ENCODE peak calls at places on chromosomes 7 and 10, in five cellular contexts. C, G, L, W and J are unnamed samples.

GRCh38 chr7:21617513-21617912 is 74.7 kb downstream of the DNAH11 start:
- ATAC-seq in C (peak; percentile 54), G (no peak), L (peak; percentile 18), W (no peak), J (peak; percentile 19)

GRCh38 chr10:96658844-96659243 is 61.5 kb downstream of the PIK3AP1 start:
- ATAC-seq in C (peak; percentile 56), G (no peak), L (no peak), W (no peak), J (no peak)

GRCh38 chr10:28302668-28303488 is at the start of gene MPP7:
- ATAC-seq in C (peak; percentile 96), G (peak; percentile 100), L (peak; percentile 99), W (peak; percentile 100), J (peak; percentile 99)

GRCh38 chr7:27349621-27350020 is 107.0 kb downstream of the EVX1 start:
- ATAC-seq in C (no peak), G (no peak), L (no peak), W (no peak), J (no peak)

GRCh38 chr7:74038194-74038961 is 10.4 kb downstream of the ELN start:
- ATAC-seq in C (no peak), G (no peak), L (peak; percentile 26), W (no peak), J (peak; percentile 71)

GRCh38 chr7:91843831-91844230 is 36.7 kb downstream of the MTERF1 start:
- ATAC-seq in C (no peak), G (no peak), L (no peak), W (peak; percentile 85), J (no peak)

GRCh38 chr7:101081432-101081831 is 3.8 kb upstream of the TRIM56 start:
- ATAC-seq in C (no peak), G (no peak), L (no peak), W (no peak), J (no peak)

GRCh38 chr10:95462740-95463667 is 98.2 kb downstream of the SORBS1 start:
- ATAC-seq in C (no peak), G (no peak), L (peak; percentile 29), W (no peak), J (peak; percentile 8)

GRCh38 chr7:81161459-81162075 is 242.7 kb upstream of the SEMA3C start:
- ATAC-seq in C (peak; percentile 22), G (peak; percentile 88), L (peak; percentile 84), W (no peak), J (peak; percentile 79)

GRCh38 chr7:47149208-47149864 is 432.6 kb downstream of the TNS3 start:
- ATAC-seq in C (no peak), G (no peak), L (no peak), W (no peak), J (no peak)

GRCh38 chr7:7177044-7177517 is 5.3 kb upstream of the C1GALT1 start:
- ATAC-seq in C (peak; percentile 92), G (no peak), L (no peak), W (no peak), J (no peak)

GRCh38 chr7:105648561-105649401 is 67.5 kb upstream of the EFCAB10 start:
- ATAC-seq in C (peak; percentile 9), G (peak; percentile 24), L (no peak), W (no peak), J (no peak)

GRCh38 chr10:17348111-17349008 is 106.0 kb downstream of the ST8SIA6 start:
- ATAC-seq in C (no peak), G (peak; percentile 93), L (peak; percentile 87), W (no peak), J (peak; percentile 87)

GRCh38 chr10:93542358-93542791 is 24.1 kb upstream of the FFAR4 start:
- ATAC-seq in C (peak; percentile 66), G (no peak), L (peak; percentile 90), W (no peak), J (peak; percentile 63)

GRCh38 chr7:106071356-106071998 is 40.6 kb downstream of the SYPL1 start:
- ATAC-seq in C (peak; percentile 71), G (peak; percentile 54), L (peak; percentile 62), W (peak; percentile 89), J (peak; percentile 44)

GRCh38 chr7:137399827-137400823 is 56.6 kb upstream of the PTN start:
- ATAC-seq in C (no peak), G (no peak), L (peak; percentile 59), W (no peak), J (no peak)

GRCh38 chr7:99080679-99081078 is 63.2 kb downstream of the SMURF1 start:
- ATAC-seq in C (no peak), G (no peak), L (no peak), W (no peak), J (no peak)

GRCh38 chr10:28913436-28913835 is 236.1 kb downstream of the BAMBI start:
- ATAC-seq in C (no peak), G (no peak), L (no peak), W (no peak), J (no peak)

GRCh38 chr7:151126500-151127137 is 40.3 kb downstream of the AGAP3 start:
- ATAC-seq in C (no peak), G (no peak), L (no peak), W (no peak), J (no peak)

GRCh38 chr7:36115448-36116321 is 37.4 kb upstream of the EEPD1 start:
- ATAC-seq in C (peak; percentile 86), G (peak; percentile 37), L (peak; percentile 87), W (peak; percentile 100), J (peak; percentile 50)

DNA sequence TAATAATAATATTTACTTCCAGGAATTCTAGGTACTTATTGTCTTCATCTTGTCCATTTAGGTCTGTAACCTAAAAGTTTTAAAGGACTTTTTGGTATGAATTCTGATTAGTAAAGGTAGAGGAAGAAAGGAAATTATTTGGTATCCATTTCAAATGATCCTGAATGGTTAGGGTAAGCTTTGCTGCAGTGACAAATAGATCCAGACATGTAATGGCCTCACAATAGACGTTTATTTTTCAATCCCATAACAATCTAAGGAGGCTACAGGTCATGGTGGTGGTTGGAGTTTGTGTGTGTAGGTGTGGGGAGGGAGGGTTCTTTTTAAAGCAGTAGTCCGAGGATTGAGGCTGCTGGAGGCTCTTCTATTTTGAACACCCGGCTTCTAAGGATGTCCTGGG is 5.3 kb downstream of the FBH1 start:
- ATAC-seq in C (no peak), G (no peak), L (no peak), W (no peak), J (no peak)
- TF ChIP-seq EP300 in C (no peak), G (no peak), L (no peak), W (no peak), J (no peak)

GRCh38 chr10:84194424-84195043 is at the start of gene CDHR1:
- ATAC-seq in C (peak; percentile 61), G (peak; percentile 94), L (peak; percentile 39), W (peak; percentile 85), J (peak; percentile 39)
- TF ChIP-seq POLR2AphosphoS5 in C (no peak), G (no peak), L (no peak), W (no peak), J (no peak)

GRCh38 chr10:102859911-102860310 is 5.9 kb downstream of the BORCS7 start:
- ATAC-seq in C (no peak), G (no peak), L (no peak), W (no peak), J (no peak)

GRCh38 chr10:102856758-102857424 is 2.8 kb downstream of the BORCS7 start:
- ATAC-seq in C (no peak), G (peak; percentile 8), L (no peak), W (no peak), J (no peak)

GRCh38 chr10:102850025-102850518 is 4.0 kb upstream of the BORCS7 start:
- ATAC-seq in C (peak; percentile 73), G (no peak), L (no peak), W (no peak), J (no peak)

GRCh38 chr10:102853944-102854694 is at the start of gene BORCS7:
- ATAC-seq in C (peak; percentile 92), G (peak; percentile 98), L (peak; percentile 99), W (peak; percentile 99), J (peak; percentile 100)
- TF ChIP-seq EP300 in C (peak; percentile 41), G (peak; percentile 56), L (no peak), W (peak; percentile 32), J (no peak)

DNA sequence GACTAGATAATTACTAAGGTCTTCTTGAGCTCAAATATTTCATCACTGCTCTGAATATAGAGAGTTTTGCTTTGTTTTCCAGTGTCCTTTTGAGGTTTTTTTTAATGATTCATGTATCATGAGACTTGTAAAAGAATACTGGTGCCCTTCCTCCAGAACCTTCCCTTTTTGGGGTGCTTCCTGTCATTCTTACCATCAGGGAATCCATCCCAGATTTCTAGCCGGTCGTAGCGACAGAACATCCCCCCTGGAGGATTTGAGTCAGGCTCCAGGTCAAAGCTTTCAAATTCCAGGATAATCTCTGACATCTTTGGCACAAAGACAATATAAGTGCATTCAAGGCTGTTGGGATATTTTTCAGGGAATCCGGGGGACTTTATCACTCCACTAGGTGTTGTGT is 71.0 kb downstream of the NRP1 start:
- ATAC-seq in C (no peak), G (no peak), L (no peak), W (no peak), J (no peak)
- TF ChIP-seq POLR2AphosphoS5 in C (no peak), G (no peak), L (no peak), W (no peak), J (no peak)

GRCh38 chr10:62045765-62046521 is 144.4 kb downstream of the ARID5B start:
- ATAC-seq in C (peak; percentile 3), G (no peak), L (peak; percentile 68), W (no peak), J (peak; percentile 26)
- TF ChIP-seq EP300 in C (no peak), G (no peak), L (no peak), W (no peak), J (no peak)

GRCh38 chr7:114916261-114916892 is 5.5 kb upstream of the MDFIC start:
- ATAC-seq in C (no peak), G (no peak), L (no peak), W (peak; percentile 91), J (no peak)

GRCh38 chr7:114921636-114922150 is at the start of gene MDFIC:
- ATAC-seq in C (peak; percentile 63), G (no peak), L (peak; percentile 1), W (no peak), J (no peak)

GRCh38 chr7:114922151-114922651 is 307 bp downstream of the MDFIC start:
- ATAC-seq in C (peak; percentile 90), G (peak; percentile 29), L (peak; percentile 92), W (peak; percentile 65), J (peak; percentile 77)

GRCh38 chr7:114919587-114919986 is 2.3 kb upstream of the MDFIC start:
- ATAC-seq in C (no peak), G (no peak), L (no peak), W (no peak), J (no peak)

GRCh38 chr7:114917211-114917839 is 4.6 kb upstream of the MDFIC start:
- ATAC-seq in C (no peak), G (no peak), L (no peak), W (no peak), J (no peak)
- TF ChIP-seq POLR2AphosphoS5 in C (no peak), G (no peak), L (no peak), W (no peak), J (no peak)

GRCh38 chr7:591856-592628 is 72.4 kb upstream of the PDGFA start:
- ATAC-seq in C (no peak), G (peak; percentile 97), L (no peak), W (no peak), J (no peak)
- TF ChIP-seq EP300 in C (no peak), G (peak; percentile 76), L (no peak), W (no peak), J (no peak)